ENCODE peak calls at places on chromosomes 4 and X, in five cellular contexts. H is RWPE2, F is glutamatergic neuron, M is neural crest cell, O is suprapubic skin. Y is an unnamed sample.

GRCh38 chr4:168511780-168512467 is 15.1 kb downstream of the PALLD start:
- DNase-seq in H (no peak), F (no peak), M (no peak), O (no peak), Y (no peak)

GRCh38 chr4:93658443-93658842 is 170.1 kb upstream of the ATOH1 start:
- DNase-seq in H (no peak), F (no peak), M (no peak), O (no peak), Y (no peak)

GRCh38 chrX:74931214-74931613 is 6.0 kb upstream of the NEXMIF start:
- DNase-seq in H (no peak), F (no peak), M (no peak), O (no peak), Y (peak)

GRCh38 chr4:20252656-20253271 is 1.1 kb downstream of the SLIT2 start:
- DNase-seq in H (peak), F (peak), M (peak), O (peak), Y (peak)

GRCh38 chrX:154398668-154399526 is 720 bp downstream of the RPL10 start:
- DNase-seq in H (no peak), F (peak), M (peak), O (peak), Y (peak)

GRCh38 chr4:63464393-63464792 is 944.9 kb downstream of the TECRL start:
- DNase-seq in H (no peak), F (no peak), M (no peak), O (no peak), Y (no peak)

GRCh38 chr4:1375761-1376322 is 28.8 kb downstream of the UVSSA start:
- DNase-seq in H (peak), F (no peak), M (no peak), O (peak), Y (no peak)

GRCh38 chrX:125778256-125778655 is 387.8 kb downstream of the DCAF12L2 start:
- DNase-seq in H (no peak), F (no peak), M (no peak), O (no peak), Y (no peak)

GRCh38 chr4:122045533-122045932 is 93.7 kb upstream of the TRPC3 start:
- DNase-seq in H (peak), F (no peak), M (no peak), O (no peak), Y (no peak)

GRCh38 chr4:40682298-40683101 is 52.8 kb upstream of the RBM47 start:
- DNase-seq in H (no peak), F (no peak), M (no peak), O (no peak), Y (no peak)

GRCh38 chrX:39258331-39258730 is 457.1 kb downstream of the MID1IP1 start:
- DNase-seq in H (no peak), F (peak), M (no peak), O (no peak), Y (no peak)

GRCh38 chr4:6269651-6270511 is at the start of gene WFS1:
- DNase-seq in H (peak), F (peak), M (peak), O (peak), Y (peak)

GRCh38 chr4:6268650-6269399 is 825 bp upstream of the WFS1 start:
- DNase-seq in H (no peak), F (no peak), M (no peak), O (no peak), Y (no peak)

GRCh38 chr4:6267573-6267972 is 2.1 kb upstream of the WFS1 start:
- DNase-seq in H (no peak), F (no peak), M (no peak), O (no peak), Y (no peak)

GRCh38 chr4:6270691-6271121 is 1.1 kb downstream of the WFS1 start:
- DNase-seq in H (no peak), F (no peak), M (no peak), O (no peak), Y (no peak)

DNA sequence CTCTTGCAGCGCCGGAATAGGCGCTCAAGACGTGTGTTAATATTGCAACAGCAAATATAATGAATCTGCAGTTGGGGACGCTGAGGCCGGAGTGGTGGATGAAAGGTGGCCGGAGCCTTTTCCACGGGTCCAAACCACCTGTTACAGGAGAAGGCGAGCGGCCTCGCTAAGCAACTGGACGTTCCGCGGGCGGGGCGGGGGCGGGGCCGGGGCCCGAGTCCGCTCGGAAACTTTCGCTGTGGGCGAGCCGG is 325 bp upstream of the WFS1 start:
- DNase-seq in H (no peak), F (no peak), M (no peak), O (no peak), Y (no peak)
- TF ChIP-seq CTCF in H (no peak), F (no peak), M (no peak), O (no peak), Y (no peak)

DNA sequence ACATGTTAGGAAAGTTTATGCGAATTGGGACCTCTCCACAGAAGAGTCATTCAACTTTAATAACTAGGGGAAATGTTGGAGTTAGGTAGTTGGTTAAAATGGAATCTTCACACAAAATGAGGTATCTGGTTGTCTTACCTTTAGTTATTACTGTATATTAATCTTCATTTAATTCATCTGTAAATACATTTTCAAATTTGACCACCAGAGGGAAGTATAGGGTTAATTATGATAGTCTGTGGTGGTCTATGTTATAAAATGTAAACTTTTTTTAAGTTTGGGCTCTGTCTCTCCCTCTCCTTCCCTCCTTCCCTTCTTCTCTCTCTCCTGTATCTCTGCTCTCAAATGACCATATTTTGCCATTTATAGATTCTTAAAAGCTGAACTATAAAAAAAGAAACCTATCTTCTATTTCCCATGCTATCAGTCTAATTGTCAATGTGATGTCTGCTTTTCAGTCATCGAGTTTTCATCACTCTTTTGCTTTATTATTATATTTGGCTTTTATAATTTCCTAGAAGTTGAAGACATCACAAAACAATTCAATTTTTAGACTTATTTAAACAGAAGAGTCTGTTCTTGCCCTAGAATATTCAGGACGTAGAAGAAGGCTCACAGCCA is 49.8 kb downstream of the TMEM144 start:
- DNase-seq in H (no peak), F (no peak), M (no peak), O (no peak), Y (no peak)
- TF ChIP-seq CTCF in H (peak), F (peak), M (peak), O (no peak), Y (peak)

GRCh38 chrX:119272882-119273806 is 37.1 kb downstream of the PGRMC1 start:
- DNase-seq in H (peak), F (peak), M (no peak), O (no peak), Y (no peak)
- TF ChIP-seq CTCF in H (peak), F (peak), M (no peak), O (no peak), Y (no peak)

GRCh38 chr4:11423465-11423864 is 5.2 kb downstream of the HS3ST1 start:
- DNase-seq in H (no peak), F (no peak), M (no peak), O (no peak), Y (no peak)

GRCh38 chr4:11426003-11426402 is 2.7 kb downstream of the HS3ST1 start:
- DNase-seq in H (no peak), F (no peak), M (no peak), O (no peak), Y (no peak)

GRCh38 chr4:11426716-11427115 is 2.0 kb downstream of the HS3ST1 start:
- DNase-seq in H (no peak), F (no peak), M (no peak), O (no peak), Y (no peak)

GRCh38 chr4:11424896-11425295 is 3.8 kb downstream of the HS3ST1 start:
- DNase-seq in H (no peak), F (no peak), M (no peak), O (no peak), Y (no peak)

GRCh38 chr4:11424000-11424399 is 4.7 kb downstream of the HS3ST1 start:
- DNase-seq in H (peak), F (no peak), M (peak), O (no peak), Y (peak)
- TF ChIP-seq CTCF in H (peak), F (peak), M (peak), O (no peak), Y (peak)

DNA sequence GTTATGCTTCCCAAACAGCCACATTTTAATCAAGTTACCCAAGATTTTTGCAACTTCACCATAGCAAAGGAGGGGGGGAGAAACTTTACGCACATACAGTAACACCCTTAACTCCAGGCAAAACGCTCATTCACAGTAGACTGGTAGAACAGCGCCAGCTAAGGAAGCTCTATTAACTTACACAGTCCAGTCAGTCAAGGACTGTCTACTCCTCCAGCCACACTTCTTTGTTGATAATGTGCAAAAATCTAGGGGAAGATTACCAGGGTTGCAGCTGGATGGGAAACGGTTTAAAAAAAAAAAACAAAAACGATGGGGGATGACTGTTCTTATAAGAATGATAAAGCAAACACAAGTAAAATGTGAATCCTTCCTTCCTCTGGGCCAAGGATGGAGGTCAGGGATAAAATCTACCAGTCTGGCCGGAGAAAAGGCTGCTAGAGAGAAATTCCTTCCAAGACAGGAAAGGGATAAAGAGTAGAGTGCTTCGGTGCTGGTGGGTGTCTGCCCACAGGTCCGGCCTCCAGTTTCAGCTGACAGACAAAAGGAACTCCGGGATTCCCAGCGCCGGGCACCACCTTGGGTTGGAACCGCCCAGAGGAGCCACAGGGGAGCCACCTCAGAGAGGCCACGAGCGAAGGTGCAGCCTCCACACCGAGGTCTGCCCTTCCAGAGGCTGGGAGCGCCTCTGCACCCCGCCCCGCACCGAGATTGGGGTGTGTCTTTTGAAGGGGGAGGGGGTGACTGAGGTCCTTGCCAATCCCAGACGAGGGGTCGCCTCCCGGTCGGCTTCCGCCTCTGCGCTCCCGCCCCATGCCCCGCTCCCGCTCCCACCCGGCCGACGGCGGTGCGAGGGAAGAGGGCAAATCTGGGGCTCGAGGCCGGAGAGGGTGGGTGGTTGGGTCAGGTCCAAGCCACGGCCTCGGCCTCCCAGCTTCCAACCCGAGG is 789 bp downstream of the ANKRD50 start:
- DNase-seq in H (peak), F (peak), M (peak), O (peak), Y (peak)
- TF ChIP-seq CTCF in H (peak), F (no peak), M (peak), O (no peak), Y (no peak)

Y was measured in nephron progenitor cell.